ENCODE peak calls at places on chromosomes 1 and 21, in five cellular contexts. One of them, this sample, is unnamed.

GRCh38 chr1:29245261-29245660 is 8.9 kb downstream of the PTPRU start:
- DNase-seq in stimulated activated CD8-positive, alpha-beta memory T cell treated with anti-CD3 and anti-CD28 coated beads, Interleukin-12 subunit alpha, Interleukin-12 subunit beta, amount 100 ng/mL, for 4 hours: no peak
- DNase-seq in right cardiac atrium: no peak
- DNase-seq in GM23338: no peak
- DNase-seq in lung: no peak
- DNase-seq in this sample: no peak

GRCh38 chr1:93111065-93111464 is 32.0 kb downstream of the MTF2 start:
- DNase-seq in lung: no peak
- DNase-seq in GM23338: no peak
- DNase-seq in stimulated activated CD8-positive, alpha-beta memory T cell treated with anti-CD3 and anti-CD28 coated beads, Interleukin-12 subunit alpha, Interleukin-12 subunit beta, amount 100 ng/mL, for 4 hours: no peak
- DNase-seq in right cardiac atrium: no peak
- DNase-seq in this sample: no peak

GRCh38 chr1:119159963-119160362 is 19.5 kb upstream of the WARS2 start:
- DNase-seq in GM23338: no peak
- DNase-seq in lung: no peak
- DNase-seq in stimulated activated CD8-positive, alpha-beta memory T cell treated with anti-CD3 and anti-CD28 coated beads, Interleukin-12 subunit alpha, Interleukin-12 subunit beta, amount 100 ng/mL, for 4 hours: no peak
- DNase-seq in right cardiac atrium: no peak
- DNase-seq in this sample: no peak

GRCh38 chr1:182588460-182589396 is at the start of gene RNASEL:
- DNase-seq in lung: peak; percentile 78
- DNase-seq in right cardiac atrium: peak; percentile 87
- DNase-seq in stimulated activated CD8-positive, alpha-beta memory T cell treated with anti-CD3 and anti-CD28 coated beads, Interleukin-12 subunit alpha, Interleukin-12 subunit beta, amount 100 ng/mL, for 4 hours: no peak
- DNase-seq in GM23338: peak; percentile 73
- DNase-seq in this sample: peak; percentile 86

GRCh38 chr1:24920155-24920925 is 9.7 kb downstream of the RUNX3 start:
- DNase-seq in lung: no peak
- DNase-seq in stimulated activated CD8-positive, alpha-beta memory T cell treated with anti-CD3 and anti-CD28 coated beads, Interleukin-12 subunit alpha, Interleukin-12 subunit beta, amount 100 ng/mL, for 4 hours: no peak
- DNase-seq in GM23338: no peak
- DNase-seq in right cardiac atrium: no peak
- DNase-seq in this sample: no peak

GRCh38 chr1:212233321-212233720 is 51.9 kb upstream of the PPP2R5A start:
- DNase-seq in right cardiac atrium: no peak
- DNase-seq in stimulated activated CD8-positive, alpha-beta memory T cell treated with anti-CD3 and anti-CD28 coated beads, Interleukin-12 subunit alpha, Interleukin-12 subunit beta, amount 100 ng/mL, for 4 hours: no peak
- DNase-seq in lung: no peak
- DNase-seq in GM23338: no peak
- DNase-seq in this sample: no peak

GRCh38 chr21:26652891-26653290 is 79.8 kb upstream of the CYYR1 start:
- DNase-seq in stimulated activated CD8-positive, alpha-beta memory T cell treated with anti-CD3 and anti-CD28 coated beads, Interleukin-12 subunit alpha, Interleukin-12 subunit beta, amount 100 ng/mL, for 4 hours: no peak
- DNase-seq in GM23338: no peak
- DNase-seq in right cardiac atrium: no peak
- DNase-seq in lung: no peak
- DNase-seq in this sample: no peak

GRCh38 chr1:23916209-23917131 is 3.3 kb upstream of the CNR2 start:
- DNase-seq in right cardiac atrium: peak; percentile 72
- DNase-seq in lung: peak; percentile 73
- DNase-seq in stimulated activated CD8-positive, alpha-beta memory T cell treated with anti-CD3 and anti-CD28 coated beads, Interleukin-12 subunit alpha, Interleukin-12 subunit beta, amount 100 ng/mL, for 4 hours: peak; percentile 25
- DNase-seq in GM23338: peak; percentile 92
- DNase-seq in this sample: peak; percentile 77

GRCh38 chr1:244065960-244066388 is 14.9 kb downstream of the ZBTB18 start:
- DNase-seq in GM23338: no peak
- DNase-seq in stimulated activated CD8-positive, alpha-beta memory T cell treated with anti-CD3 and anti-CD28 coated beads, Interleukin-12 subunit alpha, Interleukin-12 subunit beta, amount 100 ng/mL, for 4 hours: no peak
- DNase-seq in right cardiac atrium: no peak
- DNase-seq in lung: no peak
- DNase-seq in this sample: no peak

GRCh38 chr21:28767523-28767922 is 225.2 kb downstream of the LTN1 start:
- DNase-seq in right cardiac atrium: no peak
- DNase-seq in lung: no peak
- DNase-seq in stimulated activated CD8-positive, alpha-beta memory T cell treated with anti-CD3 and anti-CD28 coated beads, Interleukin-12 subunit alpha, Interleukin-12 subunit beta, amount 100 ng/mL, for 4 hours: no peak
- DNase-seq in GM23338: no peak
- DNase-seq in this sample: no peak

GRCh38 chr1:24955161-24955560 is 25.1 kb upstream of the RUNX3 start:
- DNase-seq in right cardiac atrium: no peak
- DNase-seq in lung: no peak
- DNase-seq in stimulated activated CD8-positive, alpha-beta memory T cell treated with anti-CD3 and anti-CD28 coated beads, Interleukin-12 subunit alpha, Interleukin-12 subunit beta, amount 100 ng/mL, for 4 hours: peak; percentile 48
- DNase-seq in GM23338: no peak
- DNase-seq in this sample: no peak

GRCh38 chr1:174221681-174222080 is 62.4 kb downstream of the RABGAP1L start:
- DNase-seq in right cardiac atrium: no peak
- DNase-seq in GM23338: no peak
- DNase-seq in lung: no peak
- DNase-seq in stimulated activated CD8-positive, alpha-beta memory T cell treated with anti-CD3 and anti-CD28 coated beads, Interleukin-12 subunit alpha, Interleukin-12 subunit beta, amount 100 ng/mL, for 4 hours: no peak
- DNase-seq in this sample: no peak

GRCh38 chr1:201552941-201553341 is 14.0 kb downstream of the NAV1 start:
- DNase-seq in lung: no peak
- DNase-seq in stimulated activated CD8-positive, alpha-beta memory T cell treated with anti-CD3 and anti-CD28 coated beads, Interleukin-12 subunit alpha, Interleukin-12 subunit beta, amount 100 ng/mL, for 4 hours: no peak
- DNase-seq in GM23338: no peak
- DNase-seq in right cardiac atrium: no peak
- DNase-seq in this sample: no peak

GRCh38 chr1:233664804-233665574 is 51.1 kb downstream of the KCNK1 start:
- DNase-seq in GM23338: no peak
- DNase-seq in lung: no peak
- DNase-seq in stimulated activated CD8-positive, alpha-beta memory T cell treated with anti-CD3 and anti-CD28 coated beads, Interleukin-12 subunit alpha, Interleukin-12 subunit beta, amount 100 ng/mL, for 4 hours: no peak
- DNase-seq in right cardiac atrium: no peak
- DNase-seq in this sample: no peak

GRCh38 chr1:167420510-167420909 is 97.8 kb downstream of the CD247 start:
- DNase-seq in right cardiac atrium: no peak
- DNase-seq in stimulated activated CD8-positive, alpha-beta memory T cell treated with anti-CD3 and anti-CD28 coated beads, Interleukin-12 subunit alpha, Interleukin-12 subunit beta, amount 100 ng/mL, for 4 hours: no peak
- DNase-seq in GM23338: peak; percentile 21
- DNase-seq in lung: no peak
- DNase-seq in this sample: no peak

GRCh38 chr21:45892156-45892919 is 89.2 kb upstream of the COL6A1 start:
- DNase-seq in stimulated activated CD8-positive, alpha-beta memory T cell treated with anti-CD3 and anti-CD28 coated beads, Interleukin-12 subunit alpha, Interleukin-12 subunit beta, amount 100 ng/mL, for 4 hours: no peak
- DNase-seq in lung: no peak
- DNase-seq in GM23338: no peak
- DNase-seq in right cardiac atrium: peak; percentile 41
- DNase-seq in this sample: peak; percentile 74

GRCh38 chr1:166915941-166916340 is 39.9 kb upstream of the TADA1 start:
- DNase-seq in lung: no peak
- DNase-seq in stimulated activated CD8-positive, alpha-beta memory T cell treated with anti-CD3 and anti-CD28 coated beads, Interleukin-12 subunit alpha, Interleukin-12 subunit beta, amount 100 ng/mL, for 4 hours: no peak
- DNase-seq in GM23338: no peak
- DNase-seq in right cardiac atrium: no peak
- DNase-seq in this sample: no peak

GRCh38 chr1:167452483-167452882 is 65.8 kb downstream of the CD247 start:
- DNase-seq in stimulated activated CD8-positive, alpha-beta memory T cell treated with anti-CD3 and anti-CD28 coated beads, Interleukin-12 subunit alpha, Interleukin-12 subunit beta, amount 100 ng/mL, for 4 hours: no peak
- DNase-seq in lung: no peak
- DNase-seq in right cardiac atrium: no peak
- DNase-seq in GM23338: no peak
- DNase-seq in this sample: no peak

GRCh38 chr1:76015478-76016103 is 59.0 kb upstream of the ST6GALNAC3 start:
- DNase-seq in right cardiac atrium: no peak
- DNase-seq in GM23338: no peak
- DNase-seq in stimulated activated CD8-positive, alpha-beta memory T cell treated with anti-CD3 and anti-CD28 coated beads, Interleukin-12 subunit alpha, Interleukin-12 subunit beta, amount 100 ng/mL, for 4 hours: no peak
- DNase-seq in lung: no peak
- DNase-seq in this sample: no peak

GRCh38 chr1:214708321-214708960 is 105.4 kb downstream of the CENPF start:
- DNase-seq in lung: no peak
- DNase-seq in GM23338: no peak
- DNase-seq in right cardiac atrium: no peak
- DNase-seq in stimulated activated CD8-positive, alpha-beta memory T cell treated with anti-CD3 and anti-CD28 coated beads, Interleukin-12 subunit alpha, Interleukin-12 subunit beta, amount 100 ng/mL, for 4 hours: no peak
- DNase-seq in this sample: no peak

GRCh38 chr1:109876617-109877319 is 33.9 kb upstream of the CSF1 start:
- DNase-seq in lung: no peak
- DNase-seq in right cardiac atrium: no peak
- DNase-seq in stimulated activated CD8-positive, alpha-beta memory T cell treated with anti-CD3 and anti-CD28 coated beads, Interleukin-12 subunit alpha, Interleukin-12 subunit beta, amount 100 ng/mL, for 4 hours: no peak
- DNase-seq in GM23338: peak; percentile 39
- DNase-seq in this sample: no peak

GRCh38 chr1:31396633-31397351 is 16.2 kb upstream of the SERINC2 start:
- DNase-seq in stimulated activated CD8-positive, alpha-beta memory T cell treated with anti-CD3 and anti-CD28 coated beads, Interleukin-12 subunit alpha, Interleukin-12 subunit beta, amount 100 ng/mL, for 4 hours: no peak
- DNase-seq in GM23338: peak; percentile 62
- DNase-seq in lung: no peak
- DNase-seq in right cardiac atrium: no peak
- DNase-seq in this sample: no peak

GRCh38 chr1:23947366-23947765 is 12.3 kb upstream of the PNRC2 start:
- DNase-seq in right cardiac atrium: no peak
- DNase-seq in GM23338: no peak
- DNase-seq in lung: no peak
- DNase-seq in stimulated activated CD8-positive, alpha-beta memory T cell treated with anti-CD3 and anti-CD28 coated beads, Interleukin-12 subunit alpha, Interleukin-12 subunit beta, amount 100 ng/mL, for 4 hours: no peak
- DNase-seq in this sample: no peak

GRCh38 chr1:35377553-35377952 is 109.0 kb downstream of the ZMYM4 start:
- DNase-seq in stimulated activated CD8-positive, alpha-beta memory T cell treated with anti-CD3 and anti-CD28 coated beads, Interleukin-12 subunit alpha, Interleukin-12 subunit beta, amount 100 ng/mL, for 4 hours: no peak
- DNase-seq in lung: no peak
- DNase-seq in GM23338: no peak
- DNase-seq in right cardiac atrium: no peak
- DNase-seq in this sample: no peak

GRCh38 chr1:2496087-2496622 is 20.1 kb downstream of the PLCH2 start:
- DNase-seq in stimulated activated CD8-positive, alpha-beta memory T cell treated with anti-CD3 and anti-CD28 coated beads, Interleukin-12 subunit alpha, Interleukin-12 subunit beta, amount 100 ng/mL, for 4 hours: no peak
- DNase-seq in right cardiac atrium: no peak
- DNase-seq in GM23338: no peak
- DNase-seq in lung: no peak
- DNase-seq in this sample: no peak

GRCh38 chr1:210758761-210759160 is 375.2 kb downstream of the KCNH1 start:
- DNase-seq in GM23338: no peak
- DNase-seq in right cardiac atrium: no peak
- DNase-seq in lung: no peak
- DNase-seq in stimulated activated CD8-positive, alpha-beta memory T cell treated with anti-CD3 and anti-CD28 coated beads, Interleukin-12 subunit alpha, Interleukin-12 subunit beta, amount 100 ng/mL, for 4 hours: no peak
- DNase-seq in this sample: no peak

GRCh38 chr1:105102385-105102784 is 1352.7 kb downstream of the AMY1C start:
- DNase-seq in right cardiac atrium: no peak
- DNase-seq in lung: no peak
- DNase-seq in GM23338: no peak
- DNase-seq in stimulated activated CD8-positive, alpha-beta memory T cell treated with anti-CD3 and anti-CD28 coated beads, Interleukin-12 subunit alpha, Interleukin-12 subunit beta, amount 100 ng/mL, for 4 hours: no peak
- DNase-seq in this sample: no peak

GRCh38 chr1:219271914-219272545 is 98.4 kb downstream of the LYPLAL1 start:
- DNase-seq in stimulated activated CD8-positive, alpha-beta memory T cell treated with anti-CD3 and anti-CD28 coated beads, Interleukin-12 subunit alpha, Interleukin-12 subunit beta, amount 100 ng/mL, for 4 hours: no peak
- DNase-seq in lung: no peak
- DNase-seq in right cardiac atrium: no peak
- DNase-seq in GM23338: no peak
- DNase-seq in this sample: no peak

GRCh38 chr1:200409203-200409760 is 554 bp downstream of the ZNF281 start:
- DNase-seq in right cardiac atrium: peak; percentile 75
- DNase-seq in lung: no peak
- DNase-seq in GM23338: peak; percentile 57
- DNase-seq in stimulated activated CD8-positive, alpha-beta memory T cell treated with anti-CD3 and anti-CD28 coated beads, Interleukin-12 subunit alpha, Interleukin-12 subunit beta, amount 100 ng/mL, for 4 hours: peak; percentile 19
- DNase-seq in this sample: peak; percentile 46

GRCh38 chr1:201377611-201378092 is at the start of gene TNNT2:
- DNase-seq in lung: no peak
- DNase-seq in stimulated activated CD8-positive, alpha-beta memory T cell treated with anti-CD3 and anti-CD28 coated beads, Interleukin-12 subunit alpha, Interleukin-12 subunit beta, amount 100 ng/mL, for 4 hours: no peak
- DNase-seq in GM23338: no peak
- DNase-seq in right cardiac atrium: peak; percentile 87
- DNase-seq in this sample: no peak

GRCh38 chr1:86419277-86419903 is 4.6 kb upstream of the CLCA2 start:
- DNase-seq in GM23338: peak; percentile 68
- DNase-seq in right cardiac atrium: no peak
- DNase-seq in lung: peak; percentile 43
- DNase-seq in stimulated activated CD8-positive, alpha-beta memory T cell treated with anti-CD3 and anti-CD28 coated beads, Interleukin-12 subunit alpha, Interleukin-12 subunit beta, amount 100 ng/mL, for 4 hours: no peak
- DNase-seq in this sample: peak; percentile 58

GRCh38 chr1:145997156-145998023 is 1.0 kb upstream of the TXNIP start:
- DNase-seq in GM23338: peak; percentile 38
- DNase-seq in lung: no peak
- DNase-seq in stimulated activated CD8-positive, alpha-beta memory T cell treated with anti-CD3 and anti-CD28 coated beads, Interleukin-12 subunit alpha, Interleukin-12 subunit beta, amount 100 ng/mL, for 4 hours: no peak
- DNase-seq in right cardiac atrium: no peak
- DNase-seq in this sample: no peak

GRCh38 chr1:59366352-59366751 is 69.5 kb downstream of the FGGY start:
- DNase-seq in right cardiac atrium: no peak
- DNase-seq in lung: no peak
- DNase-seq in stimulated activated CD8-positive, alpha-beta memory T cell treated with anti-CD3 and anti-CD28 coated beads, Interleukin-12 subunit alpha, Interleukin-12 subunit beta, amount 100 ng/mL, for 4 hours: no peak
- DNase-seq in GM23338: no peak
- DNase-seq in this sample: no peak

GRCh38 chr21:43355196-43355924 is 71.6 kb downstream of the SIK1 start:
- DNase-seq in GM23338: no peak
- DNase-seq in right cardiac atrium: peak; percentile 4
- DNase-seq in stimulated activated CD8-positive, alpha-beta memory T cell treated with anti-CD3 and anti-CD28 coated beads, Interleukin-12 subunit alpha, Interleukin-12 subunit beta, amount 100 ng/mL, for 4 hours: no peak
- DNase-seq in lung: no peak
- DNase-seq in this sample: no peak

GRCh38 chr1:14897997-14898645 is 255.4 kb upstream of the TMEM51 start:
- DNase-seq in lung: no peak
- DNase-seq in stimulated activated CD8-positive, alpha-beta memory T cell treated with anti-CD3 and anti-CD28 coated beads, Interleukin-12 subunit alpha, Interleukin-12 subunit beta, amount 100 ng/mL, for 4 hours: no peak
- DNase-seq in GM23338: no peak
- DNase-seq in right cardiac atrium: no peak
- DNase-seq in this sample: no peak

GRCh38 chr1:18474559-18474958 is 6.2 kb upstream of the KLHDC7A start:
- DNase-seq in lung: no peak
- DNase-seq in stimulated activated CD8-positive, alpha-beta memory T cell treated with anti-CD3 and anti-CD28 coated beads, Interleukin-12 subunit alpha, Interleukin-12 subunit beta, amount 100 ng/mL, for 4 hours: no peak
- DNase-seq in GM23338: no peak
- DNase-seq in right cardiac atrium: no peak
- DNase-seq in this sample: no peak

GRCh38 chr21:37427221-37427620 is 60.6 kb downstream of the DYRK1A start:
- DNase-seq in right cardiac atrium: no peak
- DNase-seq in GM23338: no peak
- DNase-seq in stimulated activated CD8-positive, alpha-beta memory T cell treated with anti-CD3 and anti-CD28 coated beads, Interleukin-12 subunit alpha, Interleukin-12 subunit beta, amount 100 ng/mL, for 4 hours: no peak
- DNase-seq in lung: no peak
- DNase-seq in this sample: no peak

GRCh38 chr1:183609313-183609712 is 19.1 kb upstream of the NCF2 start:
- DNase-seq in lung: peak; percentile 52
- DNase-seq in right cardiac atrium: peak; percentile 79
- DNase-seq in stimulated activated CD8-positive, alpha-beta memory T cell treated with anti-CD3 and anti-CD28 coated beads, Interleukin-12 subunit alpha, Interleukin-12 subunit beta, amount 100 ng/mL, for 4 hours: no peak
- DNase-seq in GM23338: peak; percentile 31
- DNase-seq in this sample: no peak